ENCODE peak calls at places on chromosome 19, in six cellular contexts. One of them, this sample, is unnamed.

GRCh38 chr19:1362385-1363257 is 21.1 kb upstream of the NDUFS7 start:
- DNase-seq in GM10248: no peak
- DNase-seq in T-cell: no peak
- DNase-seq in ovary: no peak
- DNase-seq in ELF-1: no peak
- DNase-seq in AG08396: no peak
- DNase-seq in this sample: no peak

GRCh38 chr19:17216058-17216670 is 1.0 kb downstream of the USE1 start:
- DNase-seq in AG08396: no peak
- DNase-seq in T-cell: no peak
- DNase-seq in ELF-1: no peak
- DNase-seq in ovary: peak; percentile 66
- DNase-seq in GM10248: no peak
- DNase-seq in this sample: no peak

GRCh38 chr19:30070970-30071632 is 129.1 kb downstream of the URI1 start:
- DNase-seq in ELF-1: no peak
- DNase-seq in T-cell: no peak
- DNase-seq in GM10248: no peak
- DNase-seq in ovary: no peak
- DNase-seq in AG08396: no peak
- DNase-seq in this sample: no peak

GRCh38 chr19:18736415-18737336 is 53.2 kb downstream of the CRTC1 start:
- DNase-seq in T-cell: no peak
- DNase-seq in ovary: peak; percentile 36
- DNase-seq in AG08396: no peak
- DNase-seq in GM10248: no peak
- DNase-seq in ELF-1: no peak
- DNase-seq in this sample: no peak

GRCh38 chr19:45613926-45614725 is 12.1 kb upstream of the GPR4 start:
- DNase-seq in T-cell: no peak
- DNase-seq in ovary: no peak
- DNase-seq in GM10248: peak; percentile 81
- DNase-seq in ELF-1: peak; percentile 21
- DNase-seq in AG08396: peak; percentile 90
- DNase-seq in this sample: peak; percentile 83

GRCh38 chr19:46221152-46221551 is 8.4 kb upstream of the IGFL1 start:
- DNase-seq in ELF-1: no peak
- DNase-seq in ovary: no peak
- DNase-seq in T-cell: no peak
- DNase-seq in AG08396: no peak
- DNase-seq in GM10248: no peak
- DNase-seq in this sample: no peak

GRCh38 chr19:56085571-56086275 is 35.4 kb downstream of the ZNF787 start:
- DNase-seq in ELF-1: no peak
- DNase-seq in T-cell: no peak
- DNase-seq in GM10248: no peak
- DNase-seq in ovary: no peak
- DNase-seq in AG08396: no peak
- DNase-seq in this sample: no peak

GRCh38 chr19:35125270-35125717 is 9.6 kb downstream of the LGI4 start:
- DNase-seq in AG08396: no peak
- DNase-seq in T-cell: no peak
- DNase-seq in ovary: no peak
- DNase-seq in GM10248: no peak
- DNase-seq in ELF-1: no peak
- DNase-seq in this sample: no peak

GRCh38 chr19:46409146-46409545 is 4.2 kb downstream of the CCDC8 start:
- DNase-seq in T-cell: no peak
- DNase-seq in ovary: no peak
- DNase-seq in ELF-1: no peak
- DNase-seq in AG08396: no peak
- DNase-seq in GM10248: no peak
- DNase-seq in this sample: peak; percentile 24

GRCh38 chr19:33193269-33193863 is 764 bp upstream of the LRP3 start:
- DNase-seq in GM10248: no peak
- DNase-seq in ELF-1: no peak
- DNase-seq in ovary: no peak
- DNase-seq in T-cell: no peak
- DNase-seq in AG08396: no peak
- DNase-seq in this sample: no peak

GRCh38 chr19:39179754-39180153 is 17.0 kb upstream of the NCCRP1 start:
- DNase-seq in GM10248: no peak
- DNase-seq in AG08396: no peak
- DNase-seq in ELF-1: no peak
- DNase-seq in T-cell: no peak
- DNase-seq in ovary: no peak
- DNase-seq in this sample: no peak